ENCODE peak calls at places on chromosomes 16 and 17, in five cellular contexts. One of them, this sample, is unnamed.

GRCh38 chr17:70271200-70271599 is 101.9 kb downstream of the KCNJ2 start:
- DNase-seq in psoas muscle: no peak
- DNase-seq in lower leg skin: no peak
- DNase-seq in endothelial cell: no peak
- DNase-seq in IMR-90: no peak
- DNase-seq in this sample: no peak

GRCh38 chr16:68289621-68290329 is 21.0 kb downstream of the SLC7A6OS start:
- DNase-seq in psoas muscle: no peak
- DNase-seq in endothelial cell: no peak
- DNase-seq in lower leg skin: no peak
- DNase-seq in IMR-90: no peak
- DNase-seq in this sample: no peak

GRCh38 chr16:84303023-84303422 is 8.3 kb downstream of the WFDC1 start:
- DNase-seq in lower leg skin: no peak
- DNase-seq in psoas muscle: no peak
- DNase-seq in IMR-90: peak; percentile 73
- DNase-seq in endothelial cell: no peak
- DNase-seq in this sample: no peak

GRCh38 chr16:67668495-67669157 is 2.0 kb downstream of the C16orf86 start:
- DNase-seq in IMR-90: no peak
- DNase-seq in psoas muscle: no peak
- DNase-seq in endothelial cell: no peak
- DNase-seq in lower leg skin: no peak
- DNase-seq in this sample: no peak

GRCh38 chr17:51764387-51764971 is 394.0 kb downstream of the CA10 start:
- DNase-seq in lower leg skin: peak; percentile 15
- DNase-seq in IMR-90: peak; percentile 45
- DNase-seq in endothelial cell: peak; percentile 65
- DNase-seq in psoas muscle: peak; percentile 18
- DNase-seq in this sample: no peak

GRCh38 chr17:83119987-83120864 is 40.8 kb downstream of the METRNL start:
- DNase-seq in lower leg skin: no peak
- DNase-seq in psoas muscle: no peak
- DNase-seq in endothelial cell: no peak
- DNase-seq in IMR-90: no peak
- DNase-seq in this sample: no peak

GRCh38 chr17:6465206-6466003 is 21.1 kb downstream of the PIMREG start:
- DNase-seq in IMR-90: no peak
- DNase-seq in lower leg skin: no peak
- DNase-seq in endothelial cell: no peak
- DNase-seq in psoas muscle: no peak
- DNase-seq in this sample: no peak

GRCh38 chr17:82931696-82932060 is 91.9 kb upstream of the ZNF750 start:
- DNase-seq in IMR-90: peak; percentile 94
- DNase-seq in lower leg skin: peak; percentile 50
- DNase-seq in psoas muscle: peak; percentile 82
- DNase-seq in endothelial cell: no peak
- DNase-seq in this sample: no peak

GRCh38 chr17:78108726-78109488 is 19.6 kb downstream of the TMC6 start:
- DNase-seq in IMR-90: no peak
- DNase-seq in lower leg skin: no peak
- DNase-seq in psoas muscle: no peak
- DNase-seq in endothelial cell: no peak
- DNase-seq in this sample: no peak

GRCh38 chr16:53098526-53099317 is 43.9 kb downstream of the CHD9 start:
- DNase-seq in IMR-90: peak; percentile 96
- DNase-seq in psoas muscle: peak; percentile 89
- DNase-seq in endothelial cell: peak; percentile 36
- DNase-seq in lower leg skin: peak; percentile 82
- DNase-seq in this sample: peak; percentile 92

GRCh38 chr16:11618107-11618717 is 31.5 kb upstream of the LITAF start:
- DNase-seq in psoas muscle: no peak
- DNase-seq in endothelial cell: no peak
- DNase-seq in IMR-90: no peak
- DNase-seq in lower leg skin: no peak
- DNase-seq in this sample: no peak

GRCh38 chr17:5364156-5364555 is 55.3 kb downstream of the NUP88 start:
- DNase-seq in psoas muscle: no peak
- DNase-seq in IMR-90: peak; percentile 83
- DNase-seq in lower leg skin: no peak
- DNase-seq in endothelial cell: no peak
- DNase-seq in this sample: no peak

GRCh38 chr16:17375388-17376304 is 95.1 kb downstream of the XYLT1 start:
- DNase-seq in endothelial cell: no peak
- DNase-seq in IMR-90: no peak
- DNase-seq in psoas muscle: no peak
- DNase-seq in lower leg skin: no peak
- DNase-seq in this sample: no peak
- TF ChIP-seq CTCF in endothelial cell: no peak
- TF ChIP-seq CTCF in IMR-90: no peak
- TF ChIP-seq CTCF in psoas muscle: no peak
- TF ChIP-seq CTCF in lower leg skin: no peak
- TF ChIP-seq CTCF in this sample: no peak

DNA sequence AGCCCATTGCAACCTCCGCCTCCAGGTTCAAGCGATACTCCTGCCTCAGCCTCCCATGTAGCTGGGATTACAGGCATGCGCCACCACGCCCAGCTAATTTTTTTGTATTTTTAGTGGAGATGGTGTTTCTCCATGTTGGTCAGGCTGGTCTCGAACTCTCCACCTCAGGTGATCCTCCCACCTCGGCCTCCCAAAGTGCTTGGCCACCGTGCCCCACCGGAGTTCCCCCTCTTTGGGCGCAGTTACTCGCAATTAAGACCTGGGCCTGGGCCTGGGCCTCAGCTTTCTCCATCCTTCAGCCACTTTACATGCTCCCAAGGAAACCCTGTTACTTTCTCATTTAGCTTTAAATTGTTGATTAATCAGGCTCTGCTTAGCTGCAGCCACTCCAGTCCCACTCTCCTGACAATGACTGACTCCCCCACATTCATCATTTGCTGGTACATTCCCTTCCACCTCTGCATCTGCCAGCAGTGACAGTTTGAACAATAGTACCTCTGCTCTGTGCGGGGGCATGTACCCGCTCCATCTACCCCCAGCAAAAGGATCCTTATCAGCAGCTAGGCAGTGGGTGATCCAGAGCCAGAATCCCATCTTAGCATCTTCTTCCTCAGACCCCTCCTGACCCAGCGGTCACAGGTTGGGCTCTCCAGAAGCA is 47.2 kb upstream of the SLC47A1 start:
- DNase-seq in lower leg skin: no peak
- DNase-seq in psoas muscle: no peak
- DNase-seq in endothelial cell: no peak
- DNase-seq in IMR-90: no peak
- DNase-seq in this sample: no peak
- TF ChIP-seq CTCF in lower leg skin: no peak
- TF ChIP-seq CTCF in psoas muscle: no peak
- TF ChIP-seq CTCF in endothelial cell: no peak
- TF ChIP-seq CTCF in IMR-90: no peak
- TF ChIP-seq CTCF in this sample: no peak

DNA sequence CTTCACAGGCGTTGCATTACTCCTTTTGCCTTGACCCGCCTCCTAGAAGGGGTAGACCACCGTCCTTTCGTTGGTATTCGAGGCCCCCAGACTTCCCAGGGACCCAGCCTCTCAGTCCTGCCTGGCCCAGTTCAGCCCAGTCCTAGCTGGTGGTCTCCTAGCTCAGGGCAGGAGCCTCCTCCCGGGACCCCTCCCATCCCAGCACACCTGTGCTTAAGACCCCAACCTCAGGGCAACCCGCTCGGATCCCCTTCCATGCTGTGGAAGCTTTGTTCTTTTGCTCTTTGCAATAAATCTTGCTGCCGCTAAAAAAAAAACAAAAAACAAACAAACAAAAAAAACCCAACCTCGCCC is 842 bp downstream of the PYDC1 start:
- DNase-seq in endothelial cell: no peak
- DNase-seq in IMR-90: no peak
- DNase-seq in psoas muscle: no peak
- DNase-seq in lower leg skin: no peak
- DNase-seq in this sample: no peak
- TF ChIP-seq CTCF in endothelial cell: no peak
- TF ChIP-seq CTCF in IMR-90: no peak
- TF ChIP-seq CTCF in psoas muscle: no peak
- TF ChIP-seq CTCF in lower leg skin: no peak
- TF ChIP-seq CTCF in this sample: no peak

DNA sequence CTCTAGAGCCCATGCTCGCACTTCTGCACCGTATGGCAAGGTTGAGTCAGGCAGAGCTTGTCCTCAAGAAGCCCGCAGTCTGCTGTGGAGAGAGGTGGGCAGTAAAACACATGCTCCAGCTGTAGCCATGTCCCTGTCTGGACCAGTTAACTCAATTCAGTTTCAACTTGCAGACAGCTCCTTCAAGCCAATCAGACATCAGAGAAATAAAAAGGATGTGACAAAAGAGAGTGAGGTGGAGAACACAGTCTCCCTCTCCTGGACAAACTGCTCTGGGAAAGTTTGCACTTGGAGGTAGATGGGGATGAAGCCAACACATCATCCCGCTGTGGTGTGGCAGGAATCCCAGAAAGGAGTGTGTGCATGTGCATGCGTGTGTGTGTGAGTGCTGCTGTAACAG is 358.5 kb upstream of the ASIC2 start:
- DNase-seq in lower leg skin: no peak
- DNase-seq in psoas muscle: no peak
- DNase-seq in endothelial cell: no peak
- DNase-seq in IMR-90: peak; percentile 2
- DNase-seq in this sample: no peak
- TF ChIP-seq CTCF in lower leg skin: no peak
- TF ChIP-seq CTCF in psoas muscle: no peak
- TF ChIP-seq CTCF in endothelial cell: no peak
- TF ChIP-seq CTCF in IMR-90: no peak
- TF ChIP-seq CTCF in this sample: no peak

DNA sequence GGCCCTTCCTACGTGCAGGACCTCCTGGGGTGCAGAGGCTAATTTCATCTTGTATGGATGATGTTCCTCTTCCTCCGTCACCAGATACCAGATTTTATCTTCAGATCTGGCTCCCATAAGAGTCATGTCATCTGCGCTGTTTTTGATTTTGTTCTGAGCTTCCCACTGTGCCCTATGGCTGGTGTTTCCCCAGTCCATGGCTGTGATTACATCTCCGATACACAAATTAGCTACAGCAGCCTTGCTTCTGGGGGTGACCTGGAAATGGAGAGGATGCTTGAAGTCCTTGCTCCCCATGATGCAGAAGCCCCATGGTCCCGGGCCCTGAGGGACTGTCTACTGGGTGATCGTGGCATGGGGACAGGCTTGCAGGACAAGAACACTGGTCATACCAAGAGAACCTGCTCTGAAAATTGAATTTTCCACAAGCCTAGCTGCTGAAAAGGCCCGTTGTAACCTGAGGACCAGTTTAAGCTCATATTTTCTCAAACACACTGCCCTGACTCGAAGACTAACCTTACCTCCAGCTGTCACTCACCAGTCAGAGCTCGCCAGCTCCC is 69.0 kb downstream of the KCNJ12 start:
- DNase-seq in psoas muscle: no peak
- DNase-seq in endothelial cell: no peak
- DNase-seq in IMR-90: no peak
- DNase-seq in lower leg skin: no peak
- DNase-seq in this sample: peak; percentile 79
- TF ChIP-seq CTCF in psoas muscle: no peak
- TF ChIP-seq CTCF in endothelial cell: no peak
- TF ChIP-seq CTCF in IMR-90: no peak
- TF ChIP-seq CTCF in lower leg skin: no peak
- TF ChIP-seq CTCF in this sample: no peak

GRCh38 chr17:32854834-32855389 is 22.0 kb downstream of the MYO1D start:
- DNase-seq in endothelial cell: no peak
- DNase-seq in lower leg skin: no peak
- DNase-seq in psoas muscle: no peak
- DNase-seq in IMR-90: no peak
- DNase-seq in this sample: no peak
- TF ChIP-seq CTCF in endothelial cell: no peak
- TF ChIP-seq CTCF in lower leg skin: no peak
- TF ChIP-seq CTCF in psoas muscle: no peak
- TF ChIP-seq CTCF in IMR-90: no peak
- TF ChIP-seq CTCF in this sample: no peak

DNA sequence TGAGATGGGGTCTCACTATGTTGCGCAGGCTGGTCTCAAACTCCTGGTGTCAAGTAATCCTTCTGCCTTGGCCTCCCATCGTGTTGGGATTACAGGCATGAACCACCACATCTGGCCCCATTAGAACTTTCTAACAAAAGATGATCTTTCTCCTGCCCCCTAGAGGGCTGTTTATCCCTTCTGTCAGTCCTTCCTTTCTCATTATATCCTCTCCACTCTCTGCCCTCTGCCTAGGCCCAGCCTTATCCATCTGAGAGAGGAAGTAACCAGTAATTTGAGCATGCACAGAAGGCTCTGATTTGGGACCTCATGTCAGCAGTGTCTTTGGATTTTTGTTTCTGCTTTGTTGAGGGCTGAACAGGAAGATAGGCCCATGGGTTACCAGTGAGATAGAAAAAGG is 4.4 kb upstream of the DHX40 start:
- DNase-seq in endothelial cell: peak; percentile 21
- DNase-seq in psoas muscle: no peak
- DNase-seq in lower leg skin: no peak
- DNase-seq in IMR-90: peak; percentile 3
- DNase-seq in this sample: no peak
- TF ChIP-seq CTCF in endothelial cell: no peak
- TF ChIP-seq CTCF in psoas muscle: no peak
- TF ChIP-seq CTCF in lower leg skin: no peak
- TF ChIP-seq CTCF in IMR-90: peak; percentile 25
- TF ChIP-seq CTCF in this sample: peak; percentile 27

DNA sequence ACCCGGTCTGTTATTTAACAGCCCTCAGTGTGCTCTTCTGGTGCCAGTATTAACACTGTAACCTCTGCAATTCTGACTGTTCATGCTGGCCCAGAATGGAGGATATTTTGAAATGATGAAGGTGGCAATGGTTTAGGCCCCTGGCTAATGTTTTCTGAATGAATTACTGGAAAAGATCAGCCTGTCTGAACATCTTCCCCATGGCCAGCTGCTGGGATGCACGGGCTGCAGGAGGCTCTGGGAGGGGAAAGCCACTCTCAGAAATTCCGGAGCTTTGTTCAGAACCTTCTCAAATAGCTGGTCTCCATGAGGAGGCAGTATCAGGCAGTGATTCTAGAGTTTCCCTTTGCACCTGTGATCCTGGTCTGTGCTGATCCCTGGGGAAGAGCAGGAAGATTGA is 5.0 kb downstream of the SLC6A2 start:
- DNase-seq in lower leg skin: no peak
- DNase-seq in endothelial cell: no peak
- DNase-seq in IMR-90: no peak
- DNase-seq in psoas muscle: no peak
- DNase-seq in this sample: no peak
- TF ChIP-seq CTCF in lower leg skin: no peak
- TF ChIP-seq CTCF in endothelial cell: no peak
- TF ChIP-seq CTCF in IMR-90: no peak
- TF ChIP-seq CTCF in psoas muscle: no peak
- TF ChIP-seq CTCF in this sample: no peak